ENCODE peak calls at places on chromosomes 6 and 20, in six cellular contexts. P is fibroblast of lung; Y is epithelial cell of esophagus; I is tibial nerve; R is astrocyte of the spinal cord; Q is CD4-positive, alpha-beta T cell. A is an unnamed sample.

GRCh38 chr6:168542301-168542700 is 101.3 kb downstream of the SMOC2 start:
- DNase-seq in Q (no peak), Y (no peak), R (no peak), P (no peak), I (no peak), A (no peak)

GRCh38 chr6:170102038-170102437 is 188.8 kb downstream of the DLL1 start:
- DNase-seq in P (no peak), Y (no peak), R (no peak), Q (no peak), I (no peak), A (no peak)

GRCh38 chr6:90663873-90664272 is 77.0 kb upstream of the MAP3K7 start:
- DNase-seq in I (no peak), P (no peak), R (no peak), Y (peak), Q (no peak), A (no peak)

GRCh38 chr6:116005508-116005855 is 55.2 kb downstream of the FRK start:
- DNase-seq in P (peak), Y (no peak), R (peak), I (no peak), Q (no peak), A (no peak)

GRCh38 chr6:87287251-87287650 is 35.1 kb upstream of the SMIM8 start:
- DNase-seq in I (no peak), Q (no peak), Y (peak), R (peak), P (no peak), A (no peak)

GRCh38 chr6:34425132-34425497 is 754 bp downstream of the RPS10 start:
- DNase-seq in R (peak), Y (peak), P (peak), Q (no peak), I (no peak), A (no peak)

GRCh38 chr6:12102350-12102749 is 90.2 kb downstream of the HIVEP1 start:
- DNase-seq in Q (no peak), P (no peak), I (no peak), R (no peak), Y (no peak), A (no peak)

GRCh38 chr6:46186583-46186982 is 15.8 kb upstream of the ENPP5 start:
- DNase-seq in Y (no peak), R (no peak), P (peak), Q (no peak), I (no peak), A (no peak)

GRCh38 chr6:9467746-9468145 is 947.1 kb downstream of the TFAP2A start:
- DNase-seq in P (peak), Q (no peak), R (peak), Y (peak), I (no peak), A (no peak)

GRCh38 chr20:55090301-55090700 is 614.9 kb downstream of the DOK5 start:
- DNase-seq in P (no peak), R (no peak), I (no peak), Y (no peak), Q (no peak), A (no peak)

GRCh38 chr6:37175332-37176267 is 5.6 kb downstream of the PIM1 start:
- DNase-seq in P (no peak), Y (peak), Q (peak), I (no peak), R (no peak), A (peak)

GRCh38 chr6:170266061-170266825 is 24.6 kb downstream of the DLL1 start:
- DNase-seq in P (peak), I (no peak), Y (no peak), R (no peak), Q (no peak), A (no peak)

GRCh38 chr20:44068780-44069191 is 118.2 kb downstream of the JPH2 start:
- DNase-seq in Q (no peak), P (no peak), Y (no peak), I (no peak), R (no peak), A (peak)

GRCh38 chr20:63750807-63751470 is 11.4 kb downstream of the SLC2A4RG start:
- DNase-seq in Q (peak), Y (no peak), P (no peak), R (no peak), I (no peak), A (no peak)

GRCh38 chr6:87968435-87969278 is 79.0 kb upstream of the SPACA1 start:
- DNase-seq in Q (peak), I (no peak), P (peak), R (peak), Y (peak), A (no peak)

GRCh38 chr6:3687847-3688246 is 63.7 kb downstream of the PXDC1 start:
- DNase-seq in Y (no peak), R (no peak), I (no peak), P (no peak), Q (no peak), A (no peak)

GRCh38 chr6:166307981-166308768 is at the start of gene PRR18:
- DNase-seq in I (no peak), Y (no peak), P (no peak), Q (no peak), R (no peak), A (peak)

GRCh38 chr6:7124631-7125030 is 16.9 kb downstream of the RREB1 start:
- DNase-seq in Q (no peak), R (no peak), P (no peak), I (no peak), Y (peak), A (no peak)

GRCh38 chr6:6916598-6916997 is 191.2 kb upstream of the RREB1 start:
- DNase-seq in Y (no peak), I (no peak), P (no peak), Q (no peak), R (no peak), A (no peak)

GRCh38 chr6:3726421-3726820 is 25.1 kb downstream of the PXDC1 start:
- DNase-seq in Q (no peak), P (no peak), I (no peak), R (no peak), Y (no peak), A (no peak)

GRCh38 chr6:63760199-63760598 is 124.6 kb downstream of the PHF3 start:
- DNase-seq in I (no peak), P (no peak), Q (no peak), Y (no peak), R (no peak), A (no peak)

GRCh38 chr6:145025488-145025887 is 709.8 kb downstream of the EPM2A start:
- DNase-seq in P (no peak), Q (no peak), I (no peak), R (no peak), Y (no peak), A (no peak)

GRCh38 chr6:142279350-142280180 is 22.2 kb upstream of the ADGRG6 start:
- DNase-seq in Q (no peak), P (peak), Y (peak), R (no peak), I (no peak), A (no peak)

GRCh38 chr6:45434401-45434741 is 56.6 kb upstream of the SUPT3H start:
- DNase-seq in I (no peak), Q (no peak), Y (no peak), P (no peak), R (no peak), A (no peak)

GRCh38 chr6:73176057-73176456 is 49.2 kb downstream of the KHDC1L start:
- DNase-seq in P (no peak), Y (no peak), R (no peak), Q (no peak), I (no peak), A (no peak)

GRCh38 chr6:73182021-73182607 is 43.2 kb downstream of the KHDC1L start:
- DNase-seq in I (no peak), Y (no peak), R (no peak), Q (no peak), P (no peak), A (no peak)

GRCh38 chr6:73177221-73177944 is 47.9 kb downstream of the KHDC1L start:
- DNase-seq in P (no peak), Y (no peak), R (no peak), I (no peak), Q (no peak), A (no peak)

GRCh38 chr6:73180076-73180717 is 45.1 kb downstream of the KHDC1L start:
- DNase-seq in P (no peak), Q (no peak), Y (peak), R (no peak), I (no peak), A (no peak)

GRCh38 chr6:73180718-73181619 is 44.3 kb downstream of the KHDC1L start:
- DNase-seq in Q (no peak), P (peak), R (peak), Y (peak), I (no peak), A (no peak)
- TF ChIP-seq CTCF in Q (peak), P (peak), R (peak), Y (peak), I (peak), A (peak)

GRCh38 chr6:13431059-13431656 is 56.2 kb downstream of the GFOD1 start:
- DNase-seq in Y (no peak), Q (no peak), P (no peak), I (no peak), R (no peak), A (no peak)

GRCh38 chr6:13429406-13429753 is 58.0 kb downstream of the GFOD1 start:
- DNase-seq in Y (no peak), R (no peak), P (no peak), Q (no peak), I (no peak), A (no peak)

GRCh38 chr6:13427838-13428527 is 59.4 kb downstream of the GFOD1 start:
- DNase-seq in Y (no peak), P (no peak), R (no peak), Q (peak), I (no peak), A (peak)

GRCh38 chr6:13427346-13427745 is 60.1 kb downstream of the GFOD1 start:
- DNase-seq in I (no peak), P (no peak), Y (no peak), R (no peak), Q (no peak), A (no peak)

GRCh38 chr6:13428528-13429405 is 58.6 kb downstream of the GFOD1 start:
- DNase-seq in R (no peak), I (no peak), P (no peak), Q (no peak), Y (no peak), A (peak)
- TF ChIP-seq CTCF in R (no peak), I (no peak), P (no peak), Q (no peak), Y (no peak), A (no peak)

DNA sequence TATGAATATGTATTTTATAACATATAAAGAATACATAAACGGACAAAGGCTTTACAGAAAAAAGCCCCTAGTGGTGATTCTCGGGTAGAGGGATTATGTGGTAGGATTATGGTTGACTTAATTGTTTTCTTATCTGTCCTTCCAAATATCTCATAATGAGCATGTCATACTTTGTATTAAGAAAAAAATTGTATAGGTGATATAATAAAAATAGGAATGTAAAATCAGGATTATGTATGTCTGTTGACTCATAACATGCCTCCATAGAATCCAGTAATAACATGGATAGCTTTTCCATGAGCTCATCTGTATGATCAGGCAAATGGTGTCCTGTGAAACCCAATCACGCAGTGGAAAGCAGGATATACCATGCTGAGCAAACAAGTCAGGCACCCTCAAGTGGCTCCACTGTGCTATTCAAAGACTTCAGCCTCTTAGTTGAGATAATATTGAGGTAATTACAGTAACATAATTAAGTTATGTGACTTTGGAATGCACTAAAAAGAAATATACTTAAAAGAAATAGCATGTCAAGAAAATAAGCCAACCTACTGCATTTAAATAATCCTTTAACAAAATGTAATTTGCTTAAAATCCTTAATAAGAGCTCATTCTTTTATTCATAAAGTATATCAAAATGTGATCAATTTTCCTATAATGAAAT is 39.6 kb upstream of the PRELID3B start:
- DNase-seq in P (peak), Q (no peak), I (no peak), R (no peak), Y (peak), A (no peak)
- TF ChIP-seq CTCF in P (peak), Q (peak), I (no peak), R (peak), Y (no peak), A (no peak)

GRCh38 chr6:22471746-22472145 is 97.6 kb upstream of the HDGFL1 start:
- DNase-seq in Q (no peak), R (no peak), P (no peak), I (no peak), Y (no peak), A (no peak)

GRCh38 chr6:22471369-22471690 is 98.0 kb upstream of the HDGFL1 start:
- DNase-seq in R (no peak), Y (no peak), I (no peak), Q (no peak), P (no peak), A (no peak)

GRCh38 chr6:22468566-22468965 is 100.8 kb upstream of the HDGFL1 start:
- DNase-seq in I (no peak), R (peak), Q (no peak), Y (no peak), P (no peak), A (no peak)

GRCh38 chr6:22467645-22468044 is 101.7 kb upstream of the HDGFL1 start:
- DNase-seq in P (no peak), Q (no peak), Y (no peak), I (no peak), R (no peak), A (no peak)

GRCh38 chr6:22470454-22471368 is 98.7 kb upstream of the HDGFL1 start:
- DNase-seq in P (peak), I (no peak), Q (no peak), R (peak), Y (peak), A (no peak)
- TF ChIP-seq CTCF in P (peak), I (no peak), Q (no peak), R (no peak), Y (peak), A (no peak)

GRCh38 chr20:45971675-45972499 is at the start of gene ZNF335:
- DNase-seq in Q (peak), Y (peak), R (peak), I (peak), P (peak), A (peak)
- TF ChIP-seq CTCF in Q (no peak), Y (peak), R (no peak), I (peak), P (peak), A (no peak)

GRCh38 chr20:23358923-23359572 is 2.9 kb upstream of the GZF1 start:
- DNase-seq in P (no peak), Q (no peak), R (no peak), Y (no peak), I (no peak), A (no peak)

GRCh38 chr20:23361108-23361650 is 803 bp upstream of the GZF1 start:
- DNase-seq in Q (no peak), R (no peak), Y (peak), P (peak), I (no peak), A (no peak)

GRCh38 chr20:23356203-23356602 is 5.6 kb downstream of the NXT1 start:
- DNase-seq in Y (no peak), R (no peak), P (no peak), I (no peak), Q (no peak), A (no peak)

GRCh38 chr20:23358563-23358906 is 3.4 kb upstream of the GZF1 start:
- DNase-seq in R (no peak), I (no peak), Q (no peak), P (no peak), Y (no peak), A (no peak)

GRCh38 chr20:23357767-23358562 is 4.0 kb upstream of the GZF1 start:
- DNase-seq in R (peak), Y (peak), I (peak), P (peak), Q (peak), A (peak)
- TF ChIP-seq CTCF in R (no peak), Y (no peak), I (no peak), P (no peak), Q (no peak), A (no peak)

GRCh38 chr6:160027076-160027475 is 58.2 kb downstream of the IGF2R start:
- DNase-seq in Q (no peak), P (no peak), Y (peak), R (no peak), I (no peak), A (no peak)

GRCh38 chr6:160029525-160029924 is 60.6 kb downstream of the IGF2R start:
- DNase-seq in Q (no peak), I (no peak), Y (peak), P (no peak), R (no peak), A (no peak)

GRCh38 chr6:160030103-160030502 is 61.2 kb downstream of the IGF2R start:
- DNase-seq in Q (no peak), I (peak), R (peak), Y (peak), P (peak), A (no peak)

GRCh38 chr6:160027931-160028330 is 59.0 kb downstream of the IGF2R start:
- DNase-seq in P (no peak), Y (no peak), I (no peak), R (no peak), Q (no peak), A (no peak)

DNA sequence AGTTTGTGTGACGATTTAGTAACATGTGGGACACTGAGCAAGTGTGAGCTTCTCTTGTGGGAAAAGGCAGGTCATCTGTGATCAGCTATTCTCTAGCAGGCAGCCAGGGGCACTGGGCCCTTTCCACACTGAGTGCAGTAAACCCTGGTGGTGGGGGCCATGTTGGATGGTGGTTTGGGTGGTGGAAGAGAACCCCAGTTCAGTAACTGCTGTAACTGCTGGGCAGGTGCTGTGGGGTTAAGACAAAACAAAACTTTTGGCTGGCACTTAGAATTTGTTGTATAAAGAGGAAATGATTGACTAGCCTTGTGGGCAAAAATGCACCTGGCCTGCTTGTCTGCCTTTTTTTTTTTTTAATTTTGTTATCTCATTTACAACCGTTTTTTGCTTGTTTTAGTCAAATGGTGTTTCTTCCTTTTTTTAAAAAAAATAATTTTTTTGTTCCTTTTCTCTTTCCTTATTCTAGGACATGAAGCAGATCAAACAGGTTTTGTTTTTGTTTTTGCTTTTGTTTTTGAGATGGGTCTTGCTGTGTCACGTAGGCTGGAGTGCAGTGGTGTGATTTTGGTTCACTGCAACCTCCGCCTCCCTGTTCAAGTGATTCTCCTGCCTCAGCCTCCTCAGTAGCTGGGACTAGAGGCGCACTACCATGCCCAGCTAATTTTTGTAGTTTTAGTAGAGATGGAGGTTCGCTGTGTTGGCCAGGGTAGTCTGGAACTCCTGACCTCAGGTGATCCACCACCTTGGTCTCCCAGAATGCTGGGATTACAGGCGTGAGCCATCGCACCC is 59.8 kb downstream of the IGF2R start:
- DNase-seq in R (no peak), Y (no peak), I (no peak), Q (peak), P (no peak), A (no peak)
- TF ChIP-seq CTCF in R (no peak), Y (no peak), I (no peak), Q (no peak), P (no peak), A (no peak)

DNA sequence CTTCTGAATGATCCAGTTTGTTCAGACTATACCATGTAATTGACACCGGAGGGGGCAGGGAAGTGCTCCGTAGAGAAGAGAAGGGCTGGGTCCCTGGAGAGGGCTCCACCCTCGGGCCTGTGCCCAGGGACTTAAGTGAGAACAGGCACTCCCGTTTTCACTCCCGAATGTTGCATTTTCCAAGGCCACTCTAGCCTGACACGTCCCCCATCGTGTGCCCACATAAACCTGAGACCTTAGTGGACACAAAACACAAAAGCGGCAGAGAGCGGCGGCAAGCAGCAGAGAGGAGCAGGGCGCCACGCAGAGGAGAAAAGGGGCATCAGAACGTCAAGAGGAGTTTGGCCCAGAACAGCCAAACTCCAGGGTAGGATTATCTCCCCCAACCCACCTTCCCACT is 1405.1 kb downstream of the GRIK2 start:
- DNase-seq in Y (peak), Q (no peak), P (no peak), R (peak), I (no peak), A (no peak)
- TF ChIP-seq CTCF in Y (peak), Q (no peak), P (no peak), R (peak), I (no peak), A (no peak)

GRCh38 chr20:16541226-16541625 is 32.0 kb downstream of the KIF16B start:
- DNase-seq in P (no peak), Q (no peak), I (no peak), Y (no peak), R (no peak), A (no peak)

GRCh38 chr20:16544949-16545348 is 28.3 kb downstream of the KIF16B start:
- DNase-seq in I (no peak), Y (no peak), R (no peak), Q (no peak), P (no peak), A (no peak)

GRCh38 chr20:16542477-16542876 is 30.8 kb downstream of the KIF16B start:
- DNase-seq in Y (no peak), P (no peak), R (no peak), Q (no peak), I (no peak), A (no peak)

GRCh38 chr20:16539280-16539679 is 34.0 kb downstream of the KIF16B start:
- DNase-seq in P (peak), Q (no peak), Y (no peak), I (no peak), R (no peak), A (no peak)

DNA sequence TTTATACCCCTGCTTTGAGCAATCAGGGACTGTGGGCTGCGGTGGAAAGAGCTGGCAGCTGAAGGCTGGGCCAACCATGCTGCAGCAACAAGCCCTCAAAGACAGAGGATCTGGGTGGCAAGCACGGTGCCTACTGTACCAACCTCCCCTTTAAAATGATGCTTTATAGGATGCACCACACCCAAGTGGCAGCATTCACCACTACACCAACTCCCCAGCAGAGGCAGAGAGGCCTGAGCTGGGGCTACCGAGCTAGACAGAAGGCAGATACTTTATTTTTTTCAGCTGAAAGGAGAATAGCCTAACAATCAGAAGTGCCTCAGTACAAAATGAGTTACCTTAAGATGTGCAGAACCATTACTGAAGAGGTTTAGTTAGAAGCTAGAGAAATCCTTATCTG is 31.4 kb downstream of the KIF16B start:
- DNase-seq in R (no peak), Y (no peak), P (no peak), Q (no peak), I (no peak), A (no peak)
- TF ChIP-seq CTCF in R (no peak), Y (no peak), P (no peak), Q (no peak), I (no peak), A (no peak)

A was measured in activated B cell treated with CpG ODN at 0.5 μM for 24 hours.